ENCODE peak calls at places on chromosomes 11 and 22, in eight cellular contexts. C is right atrium auricular region, K is tibial artery, G is lower lobe of right lung, E is H7, V is psoas muscle, U is bronchial epithelial cell, Y is OCI-LY7. D is an unnamed sample.

GRCh38 chr11:1345752-1346513 is 36.5 kb upstream of the TOLLIP start:
- DNase-seq in C (no peak), K (peak; percentile 48), G (no peak), E (no peak), V (no peak), U (no peak), Y (no peak), D (no peak)

GRCh38 chr11:548700-549603 is 11.6 kb downstream of the LMNTD2 start:
- DNase-seq in C (no peak), K (no peak), G (no peak), E (no peak), V (peak; percentile 9), U (no peak), Y (peak; percentile 65), D (no peak)

GRCh38 chr11:111450480-111451320 is 61.5 kb downstream of the BTG4 start:
- DNase-seq in C (no peak), K (no peak), G (no peak), E (no peak), V (no peak), U (no peak), Y (peak; percentile 67), D (no peak)

GRCh38 chr22:20803696-20804324 is 29.9 kb downstream of the SERPIND1 start:
- DNase-seq in C (no peak), K (peak; percentile 38), G (no peak), E (peak; percentile 76), V (peak; percentile 19), U (peak; percentile 18), Y (peak; percentile 39), D (no peak)

GRCh38 chr22:37204045-37204655 is 8.1 kb downstream of the SSTR3 start:
- DNase-seq in C (no peak), K (peak; percentile 48), G (peak; percentile 14), E (no peak), V (no peak), U (no peak), Y (no peak), D (no peak)

GRCh38 chr22:20430641-20431519 is 6.7 kb downstream of the SCARF2 start:
- DNase-seq in C (peak; percentile 56), K (peak; percentile 67), G (peak; percentile 70), E (peak; percentile 93), V (no peak), U (peak; percentile 15), Y (no peak), D (peak; percentile 82)

GRCh38 chr22:40635940-40636379 is 559 bp downstream of the MRTFA start:
- DNase-seq in C (peak; percentile 57), K (no peak), G (peak; percentile 50), E (no peak), V (no peak), U (no peak), Y (peak; percentile 45), D (no peak)

GRCh38 chr11:47175746-47176327 is 842 bp downstream of the ARFGAP2 start:
- DNase-seq in C (no peak), K (no peak), G (no peak), E (no peak), V (no peak), U (peak; percentile 33), Y (peak; percentile 68), D (no peak)

GRCh38 chr11:20668844-20669832 is at the start of gene NELL1:
- DNase-seq in C (no peak), K (no peak), G (no peak), E (peak; percentile 84), V (no peak), U (no peak), Y (no peak), D (no peak)

GRCh38 chr11:91513734-91514133 is 710.9 kb upstream of the FAT3 start:
- DNase-seq in C (no peak), K (no peak), G (no peak), E (no peak), V (no peak), U (no peak), Y (no peak), D (no peak)

GRCh38 chr11:101996106-101996505 is 51.1 kb upstream of the CFAP300 start:
- DNase-seq in C (no peak), K (no peak), G (no peak), E (no peak), V (no peak), U (no peak), Y (no peak), D (no peak)

GRCh38 chr11:113831314-113831713 is 44.1 kb downstream of the USP28 start:
- DNase-seq in C (no peak), K (no peak), G (no peak), E (no peak), V (no peak), U (no peak), Y (no peak), D (no peak)

GRCh38 chr11:1531961-1532586 is 40.0 kb downstream of the DUSP8 start:
- DNase-seq in C (peak; percentile 68), K (peak; percentile 92), G (no peak), E (peak; percentile 52), V (peak; percentile 78), U (peak; percentile 80), Y (no peak), D (peak; percentile 88)

GRCh38 chr11:71940561-71941219 is 11.8 kb downstream of the RNF121 start:
- DNase-seq in C (no peak), K (no peak), G (no peak), E (no peak), V (no peak), U (no peak), Y (no peak), D (no peak)

GRCh38 chr11:102604875-102605274 is 20.3 kb downstream of the MMP20 start:
- DNase-seq in C (no peak), K (no peak), G (no peak), E (no peak), V (no peak), U (peak; percentile 23), Y (no peak), D (no peak)

GRCh38 chr11:829116-829945 is 1.6 kb downstream of the CRACR2B start:
- DNase-seq in C (no peak), K (peak; percentile 78), G (no peak), E (peak; percentile 83), V (no peak), U (no peak), Y (no peak), D (peak; percentile 78)

GRCh38 chr11:345179-345578 is 24.1 kb upstream of the B4GALNT4 start:
- DNase-seq in C (no peak), K (no peak), G (no peak), E (no peak), V (no peak), U (no peak), Y (no peak), D (no peak)

DNA sequence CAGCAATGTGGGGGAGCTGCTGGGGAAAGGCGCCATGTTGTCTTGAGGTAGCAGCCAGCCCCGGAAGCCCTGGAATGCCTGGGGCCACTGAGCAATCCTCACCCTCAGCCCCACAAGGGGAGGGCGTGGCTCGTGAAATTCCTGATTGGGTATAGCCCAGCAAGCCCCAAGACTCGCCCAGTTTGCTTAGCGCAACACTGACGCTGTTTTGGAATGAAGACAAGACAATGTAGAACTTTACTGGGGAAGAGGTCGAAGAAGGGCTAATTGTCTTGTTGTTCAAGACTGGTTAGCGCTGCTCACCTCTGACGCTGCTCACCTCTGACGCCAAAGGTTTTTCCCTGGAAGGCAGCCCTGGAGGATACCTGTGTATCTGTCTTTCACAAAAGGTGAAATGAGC is 47.6 kb downstream of the ST3GAL4 start:
- DNase-seq in C (no peak), K (no peak), G (no peak), E (peak; percentile 60), V (no peak), U (peak; percentile 17), Y (no peak), D (no peak)
- H3K4me3 ChIP-seq in C (no peak overlapping the region), K (no peak overlapping the region), G (no peak overlapping the region), E (no peak overlapping the region), V (no peak overlapping the region), U (no peak overlapping the region), Y (no peak overlapping the region), D (no peak overlapping the region)

GRCh38 chr11:61864814-61865775 is 26.2 kb downstream of the FADS3 start:
- DNase-seq in C (no peak), K (no peak), G (no peak), E (no peak), V (no peak), U (no peak), Y (no peak), D (no peak)

GRCh38 chr11:61860054-61860903 is 31.1 kb downstream of the FADS3 start:
- DNase-seq in C (peak; percentile 80), K (no peak), G (no peak), E (no peak), V (no peak), U (peak; percentile 55), Y (no peak), D (no peak)

GRCh38 chr11:61863548-61864081 is 27.7 kb downstream of the FADS3 start:
- DNase-seq in C (no peak), K (no peak), G (no peak), E (no peak), V (no peak), U (no peak), Y (no peak), D (no peak)

GRCh38 chr11:61861634-61862033 is 29.7 kb downstream of the FADS3 start:
- DNase-seq in C (no peak), K (no peak), G (no peak), E (no peak), V (no peak), U (no peak), Y (no peak), D (no peak)

DNA sequence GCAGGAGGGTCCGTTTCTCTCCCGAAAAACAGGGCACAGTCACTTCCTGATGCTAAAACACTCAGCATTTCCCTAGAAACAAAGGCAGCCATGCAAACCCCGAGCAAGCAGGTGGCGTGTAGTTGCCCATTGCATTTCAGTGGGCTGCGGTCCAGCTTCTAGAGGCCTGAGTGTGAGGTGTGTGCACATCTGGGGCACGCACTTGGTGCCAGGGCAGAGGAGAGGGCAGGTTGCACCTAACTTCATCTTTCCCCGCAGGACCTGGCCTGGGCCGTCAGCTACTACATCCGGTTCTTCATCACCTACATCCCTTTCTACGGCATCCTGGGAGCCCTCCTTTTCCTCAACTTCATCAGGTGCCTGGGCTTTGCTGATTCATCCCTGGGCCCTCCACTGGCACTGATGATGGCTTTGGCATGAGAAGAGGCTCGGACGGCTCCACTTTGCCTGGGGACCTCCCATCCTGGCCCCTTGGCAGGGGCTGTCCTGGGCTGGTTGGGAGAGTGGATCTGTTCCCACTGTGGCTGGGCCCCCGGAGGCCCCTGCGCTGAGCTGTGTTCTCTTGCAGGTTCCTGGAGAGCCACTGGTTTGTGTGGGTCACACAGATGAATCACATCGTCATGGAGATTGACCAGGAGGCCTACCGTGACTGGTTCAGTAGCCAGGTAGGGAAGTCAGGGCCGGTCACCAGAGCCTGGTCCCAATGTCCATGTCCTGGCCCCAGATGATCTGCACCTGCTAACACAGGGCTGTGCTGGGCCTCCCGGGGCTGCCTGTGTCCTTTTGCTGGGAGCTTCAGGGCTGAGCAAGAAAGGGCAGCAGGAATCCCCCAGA is 28.4 kb downstream of the FADS3 start:
- DNase-seq in C (no peak), K (no peak), G (no peak), E (no peak), V (no peak), U (no peak), Y (no peak), D (no peak)
- H3K36me3 ChIP-seq in C (no peaks in the 10 kb centered on the region), K (peaks cover 60% of the 10 kb centered on the region), G (peaks cover 41% of the 10 kb centered on the region), E (peaks cover 38% of the 10 kb centered on the region), V (no peaks in the 10 kb centered on the region), U (peaks cover 21% of the 10 kb centered on the region), Y (no peaks in the 10 kb centered on the region), D (no peaks in the 10 kb centered on the region)

GRCh38 chr22:39503590-39503989 is 1.5 kb downstream of the MIEF1 start:
- DNase-seq in C (no peak), K (no peak), G (peak; percentile 4), E (no peak), V (no peak), U (no peak), Y (peak; percentile 28), D (no peak)
- H3K4me3 ChIP-seq in C (peak overlapping the region; percentile 95), K (peak overlapping the region; percentile 94), G (peak overlapping the region; percentile 99), E (no peak overlapping the region), V (peak overlapping the region; percentile 87), U (no peak overlapping the region), Y (peak overlapping the region; percentile 87), D (no peak overlapping the region)

GRCh38 chr22:49042877-49043859 is 784.5 kb downstream of the BRD1 start:
- DNase-seq in C (no peak), K (peak; percentile 52), G (no peak), E (peak; percentile 43), V (no peak), U (no peak), Y (no peak), D (peak; percentile 22)
- H3K36me3 ChIP-seq in C (no peaks in the 10 kb centered on the region), K (no peaks in the 10 kb centered on the region), G (no peaks in the 10 kb centered on the region), E (no peaks in the 10 kb centered on the region), V (no peaks in the 10 kb centered on the region), U (no peaks in the 10 kb centered on the region), Y (no peaks in the 10 kb centered on the region), D (no peaks in the 10 kb centered on the region)

D was measured in aorta.